ENCODE peak calls at places on chromosomes 6 and 20, in nine cellular contexts. V, B, T, A, C, Z, N, O and I are unnamed samples.

GRCh38 chr20:22719250-22719649 is 134.9 kb upstream of the FOXA2 start:
- DNase-seq in N (no peak), A (peak; percentile 39), V (no peak), T (no peak), Z (no peak), B (no peak), O (no peak), C (no peak), I (no peak)

GRCh38 chr20:6582449-6582848 is 185.0 kb upstream of the BMP2 start:
- DNase-seq in T (no peak), V (no peak), Z (no peak), B (no peak), C (no peak), A (no peak), N (no peak), O (no peak), I (no peak)

GRCh38 chr20:60137657-60138245 is 179.5 kb downstream of the CDH26 start:
- DNase-seq in Z (peak; percentile 6), C (peak; percentile 46), T (peak; percentile 24), B (no peak), A (no peak), V (no peak), N (no peak), O (no peak), I (no peak)

GRCh38 chr6:115935361-115935760 is 125.3 kb downstream of the FRK start:
- DNase-seq in B (no peak), A (no peak), Z (no peak), C (no peak), O (no peak), N (no peak), T (no peak), V (peak; percentile 58), I (no peak)

GRCh38 chr20:24535956-24536730 is 66.7 kb downstream of the SYNDIG1 start:
- DNase-seq in N (no peak), A (no peak), T (peak; percentile 14), O (no peak), C (peak; percentile 8), Z (no peak), V (no peak), B (no peak), I (no peak)

GRCh38 chr6:33581186-33581585 is 1.1 kb upstream of the BAK1 start:
- DNase-seq in C (no peak), V (no peak), Z (no peak), N (no peak), O (no peak), T (no peak), A (no peak), B (no peak), I (no peak)

GRCh38 chr6:168150551-168151444 is 71.8 kb upstream of the FRMD1 start:
- DNase-seq in O (no peak), V (peak; percentile 54), T (no peak), C (no peak), A (no peak), Z (no peak), N (no peak), B (no peak), I (no peak)

GRCh38 chr6:35354361-35355135 is 12.2 kb downstream of the PPARD start:
- DNase-seq in O (no peak), N (no peak), T (peak; percentile 44), C (peak; percentile 35), V (no peak), Z (no peak), B (peak; percentile 1), A (no peak), I (no peak)

GRCh38 chr6:33205172-33206026 is 944 bp downstream of the HSD17B8 start:
- DNase-seq in B (no peak), Z (no peak), A (no peak), C (peak; percentile 71), O (no peak), T (peak; percentile 44), V (peak; percentile 65), N (no peak), I (no peak)

GRCh38 chr6:30238178-30238795 is 25.1 kb upstream of the TRIM26 start:
- DNase-seq in O (no peak), V (no peak), N (no peak), T (no peak), Z (peak; percentile 38), B (no peak), C (peak; percentile 45), A (no peak), I (no peak)

GRCh38 chr6:81834141-81834621 is 81.7 kb upstream of the TENT5A start:
- DNase-seq in V (no peak), T (peak; percentile 59), B (peak; percentile 79), C (peak; percentile 86), A (peak; percentile 59), Z (peak; percentile 86), N (no peak), O (peak; percentile 47), I (no peak)

GRCh38 chr6:35086636-35087360 is 54.3 kb downstream of the TCP11 start:
- DNase-seq in Z (no peak), T (no peak), C (no peak), O (no peak), A (no peak), B (no peak), V (no peak), N (no peak), I (no peak)

GRCh38 chr6:89602713-89603112 is 35.8 kb downstream of the LYRM2 start:
- DNase-seq in T (no peak), B (no peak), N (no peak), A (no peak), O (no peak), C (no peak), V (no peak), Z (no peak), I (no peak)

GRCh38 chr20:35662541-35662940 is 2.2 kb downstream of the CPNE1 start:
- DNase-seq in B (no peak), T (no peak), Z (no peak), N (no peak), A (no peak), V (no peak), O (no peak), C (no peak), I (no peak)

GRCh38 chr6:112680076-112680475 is 332.9 kb downstream of the RFPL4B start:
- DNase-seq in B (no peak), O (no peak), Z (no peak), C (peak; percentile 32), A (no peak), N (no peak), V (no peak), T (peak; percentile 37), I (no peak)

GRCh38 chr6:95325858-95326257 is 251.5 kb upstream of the MANEA start:
- DNase-seq in V (no peak), O (no peak), T (peak; percentile 55), B (no peak), A (no peak), C (peak; percentile 36), N (no peak), Z (no peak), I (no peak)

GRCh38 chr6:125300992-125301434 is 754 bp downstream of the HDDC2 start:
- DNase-seq in V (no peak), O (no peak), B (no peak), Z (peak; percentile 50), C (peak; percentile 57), T (peak; percentile 59), N (no peak), A (no peak), I (no peak)

GRCh38 chr20:32761831-32762753 is at the start of gene DNMT3B:
- DNase-seq in A (peak; percentile 82), V (peak; percentile 83), B (peak; percentile 76), N (peak; percentile 79), T (peak; percentile 82), O (no peak), Z (peak; percentile 71), C (peak; percentile 71), I (peak; percentile 78)

GRCh38 chr6:149473080-149474052 is 11.4 kb downstream of the ZC3H12D start:
- DNase-seq in C (no peak), B (no peak), N (no peak), V (no peak), Z (no peak), T (peak; percentile 41), A (no peak), O (no peak), I (no peak)
- H3K4me3 ChIP-seq in C (no peak overlapping the region), B (no peak overlapping the region), N (no peak overlapping the region), V (no peak overlapping the region), Z (no peak overlapping the region), T (no peak overlapping the region), A (peak overlapping the region; percentile 15), O (no peak overlapping the region), I (no peak overlapping the region)

GRCh38 chr6:132365319-132365907 is 35.9 kb downstream of the MOXD1 start:
- DNase-seq in B (no peak), O (no peak), A (no peak), C (no peak), T (peak; percentile 48), Z (no peak), N (no peak), V (no peak), I (no peak)
- H3K4me3 ChIP-seq in B (no peak overlapping the region), O (no peak overlapping the region), A (no peak overlapping the region), C (no peak overlapping the region), T (no peak overlapping the region), Z (no peak overlapping the region), N (no peak overlapping the region), V (no peak overlapping the region), I (no peak overlapping the region)

DNA sequence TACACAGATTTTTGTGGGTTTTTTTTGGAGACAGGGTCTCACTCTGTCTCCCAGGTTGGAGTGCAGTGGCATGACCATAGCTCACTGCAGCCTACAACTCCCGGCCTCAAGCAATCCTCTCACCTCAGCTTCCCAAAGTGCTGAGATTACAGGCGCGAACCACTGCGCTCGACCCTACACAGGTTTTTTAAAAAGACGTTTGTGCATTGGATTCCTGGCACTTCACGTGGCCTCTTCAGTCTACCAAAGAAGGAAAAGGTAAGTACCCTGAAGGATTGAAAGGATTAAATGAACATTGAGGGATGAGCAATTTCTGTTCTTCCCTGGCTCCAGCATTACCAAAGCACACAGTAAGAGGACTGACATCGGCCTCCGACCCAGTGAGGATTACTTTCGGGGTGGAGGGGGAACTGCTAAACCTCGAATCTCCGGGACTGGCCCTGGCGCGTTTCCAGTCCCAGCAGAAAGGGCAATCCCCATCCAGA is 556 bp upstream of the YWHAB start:
- DNase-seq in B (no peak), N (no peak), T (no peak), O (no peak), A (no peak), C (no peak), Z (no peak), V (no peak), I (no peak)
- H3K4me3 ChIP-seq in B (peak overlapping the region; percentile 100), N (peak overlapping the region; percentile 99), T (peak overlapping the region; percentile 97), O (peak overlapping the region; percentile 64), A (peak overlapping the region; percentile 93), C (peak overlapping the region; percentile 92), Z (peak overlapping the region; percentile 99), V (peak overlapping the region; percentile 94), I (peak overlapping the region; percentile 99)

GRCh38 chr6:104855507-104855906 is 4.2 kb downstream of the HACE1 start:
- DNase-seq in B (no peak), A (no peak), C (peak; percentile 54), T (peak; percentile 41), N (no peak), V (no peak), O (no peak), Z (peak; percentile 38), I (no peak)

GRCh38 chr6:104862456-104862855 is 2.7 kb upstream of the HACE1 start:
- DNase-seq in V (no peak), N (no peak), O (peak; percentile 40), C (no peak), A (no peak), Z (no peak), B (no peak), T (peak; percentile 36), I (no peak)

GRCh38 chr6:104859225-104860146 is at the start of gene HACE1:
- DNase-seq in A (peak; percentile 91), O (peak; percentile 24), B (peak; percentile 87), N (peak; percentile 84), V (peak; percentile 91), Z (peak; percentile 88), T (peak; percentile 91), C (peak; percentile 90), I (peak; percentile 85)

GRCh38 chr6:104860221-104860620 is 502 bp upstream of the HACE1 start:
- DNase-seq in O (no peak), N (no peak), A (no peak), V (no peak), B (no peak), T (no peak), Z (no peak), C (no peak), I (no peak)
- H3K4me3 ChIP-seq in O (peak overlapping the region; percentile 80), N (peak overlapping the region; percentile 85), A (peak overlapping the region; percentile 85), V (peak overlapping the region; percentile 72), B (peak overlapping the region; percentile 89), T (peak overlapping the region; percentile 71), Z (peak overlapping the region; percentile 92), C (peak overlapping the region; percentile 88), I (peak overlapping the region; percentile 63)